ENCODE peak calls at places on chromosomes 5 and 9, in eight cellular contexts. One of them, this sample, is unnamed.

GRCh38 chr5:76715734-76716455 is at the start of gene F2R:
- DNase-seq in Peyer's patch: no peak
- DNase-seq in kidney epithelial cell: no peak
- DNase-seq in cardiac fibroblast: peak
- DNase-seq in epithelial cell of esophagus: peak
- DNase-seq in ovary: peak
- DNase-seq in epithelial cell of proximal tubule: no peak
- DNase-seq in colonic mucosa: peak
- DNase-seq in this sample: peak

GRCh38 chr9:131274674-131275331 is 1.5 kb downstream of the FAM78A start:
- DNase-seq in Peyer's patch: peak
- DNase-seq in kidney epithelial cell: no peak
- DNase-seq in cardiac fibroblast: no peak
- DNase-seq in epithelial cell of esophagus: no peak
- DNase-seq in ovary: no peak
- DNase-seq in epithelial cell of proximal tubule: no peak
- DNase-seq in colonic mucosa: no peak
- DNase-seq in this sample: no peak

GRCh38 chr9:124448019-124448418 is 2.2 kb upstream of the ADGRD2 start:
- DNase-seq in Peyer's patch: no peak
- DNase-seq in kidney epithelial cell: no peak
- DNase-seq in cardiac fibroblast: no peak
- DNase-seq in epithelial cell of esophagus: no peak
- DNase-seq in ovary: no peak
- DNase-seq in epithelial cell of proximal tubule: no peak
- DNase-seq in colonic mucosa: no peak
- DNase-seq in this sample: no peak

GRCh38 chr5:113675166-113675565 is 161.7 kb downstream of the YTHDC2 start:
- DNase-seq in Peyer's patch: no peak
- DNase-seq in kidney epithelial cell: no peak
- DNase-seq in cardiac fibroblast: no peak
- DNase-seq in epithelial cell of esophagus: peak
- DNase-seq in ovary: no peak
- DNase-seq in epithelial cell of proximal tubule: no peak
- DNase-seq in colonic mucosa: no peak
- DNase-seq in this sample: no peak

GRCh38 chr9:35910613-35911488 is 1.6 kb downstream of the SPAAR start:
- DNase-seq in Peyer's patch: peak
- DNase-seq in kidney epithelial cell: no peak
- DNase-seq in cardiac fibroblast: peak
- DNase-seq in epithelial cell of esophagus: peak
- DNase-seq in ovary: no peak
- DNase-seq in epithelial cell of proximal tubule: no peak
- DNase-seq in colonic mucosa: peak
- DNase-seq in this sample: peak

GRCh38 chr9:109166771-109167601 is at the start of gene FRRS1L:
- DNase-seq in Peyer's patch: no peak
- DNase-seq in kidney epithelial cell: no peak
- DNase-seq in cardiac fibroblast: no peak
- DNase-seq in epithelial cell of esophagus: no peak
- DNase-seq in ovary: peak
- DNase-seq in epithelial cell of proximal tubule: no peak
- DNase-seq in colonic mucosa: no peak
- DNase-seq in this sample: no peak

GRCh38 chr9:1198085-1198484 is 147.9 kb downstream of the DMRT2 start:
- DNase-seq in Peyer's patch: no peak
- DNase-seq in kidney epithelial cell: peak
- DNase-seq in cardiac fibroblast: no peak
- DNase-seq in epithelial cell of esophagus: peak
- DNase-seq in ovary: no peak
- DNase-seq in epithelial cell of proximal tubule: no peak
- DNase-seq in colonic mucosa: no peak
- DNase-seq in this sample: peak

GRCh38 chr9:23322392-23322791 is 503.6 kb downstream of the ELAVL2 start:
- DNase-seq in Peyer's patch: no peak
- DNase-seq in kidney epithelial cell: no peak
- DNase-seq in cardiac fibroblast: no peak
- DNase-seq in epithelial cell of esophagus: peak
- DNase-seq in ovary: no peak
- DNase-seq in epithelial cell of proximal tubule: no peak
- DNase-seq in colonic mucosa: no peak
- DNase-seq in this sample: no peak

GRCh38 chr5:134574521-134574920 is 49.1 kb downstream of the JADE2 start:
- DNase-seq in Peyer's patch: no peak
- DNase-seq in kidney epithelial cell: no peak
- DNase-seq in cardiac fibroblast: no peak
- DNase-seq in epithelial cell of esophagus: no peak
- DNase-seq in ovary: no peak
- DNase-seq in epithelial cell of proximal tubule: no peak
- DNase-seq in colonic mucosa: no peak
- DNase-seq in this sample: peak

GRCh38 chr5:18270635-18271338 is 636.5 kb downstream of the TAF11L14 start:
- DNase-seq in Peyer's patch: no peak
- DNase-seq in kidney epithelial cell: no peak
- DNase-seq in cardiac fibroblast: no peak
- DNase-seq in epithelial cell of esophagus: peak
- DNase-seq in ovary: no peak
- DNase-seq in epithelial cell of proximal tubule: no peak
- DNase-seq in colonic mucosa: no peak
- DNase-seq in this sample: no peak

GRCh38 chr5:1509346-1510085 is 14.2 kb downstream of the LPCAT1 start:
- DNase-seq in Peyer's patch: peak
- DNase-seq in kidney epithelial cell: no peak
- DNase-seq in cardiac fibroblast: no peak
- DNase-seq in epithelial cell of esophagus: no peak
- DNase-seq in ovary: no peak
- DNase-seq in epithelial cell of proximal tubule: no peak
- DNase-seq in colonic mucosa: no peak
- DNase-seq in this sample: no peak

GRCh38 chr9:76637426-76637825 is 126.8 kb upstream of the PCA3 start:
- DNase-seq in Peyer's patch: no peak
- DNase-seq in kidney epithelial cell: no peak
- DNase-seq in cardiac fibroblast: no peak
- DNase-seq in epithelial cell of esophagus: peak
- DNase-seq in ovary: no peak
- DNase-seq in epithelial cell of proximal tubule: no peak
- DNase-seq in colonic mucosa: no peak
- DNase-seq in this sample: no peak

GRCh38 chr5:9447691-9448090 is 98.2 kb downstream of the SEMA5A start:
- DNase-seq in Peyer's patch: no peak
- DNase-seq in kidney epithelial cell: no peak
- DNase-seq in cardiac fibroblast: no peak
- DNase-seq in epithelial cell of esophagus: no peak
- DNase-seq in ovary: no peak
- DNase-seq in epithelial cell of proximal tubule: no peak
- DNase-seq in colonic mucosa: no peak
- DNase-seq in this sample: peak

GRCh38 chr9:105405514-105406131 is 42.2 kb upstream of the FSD1L start:
- DNase-seq in Peyer's patch: no peak
- DNase-seq in kidney epithelial cell: peak
- DNase-seq in cardiac fibroblast: no peak
- DNase-seq in epithelial cell of esophagus: no peak
- DNase-seq in ovary: no peak
- DNase-seq in epithelial cell of proximal tubule: no peak
- DNase-seq in colonic mucosa: no peak
- DNase-seq in this sample: peak

GRCh38 chr5:103512506-103512905 is 50.1 kb downstream of the NUDT12 start:
- DNase-seq in Peyer's patch: no peak
- DNase-seq in kidney epithelial cell: no peak
- DNase-seq in cardiac fibroblast: no peak
- DNase-seq in epithelial cell of esophagus: no peak
- DNase-seq in ovary: no peak
- DNase-seq in epithelial cell of proximal tubule: peak
- DNase-seq in colonic mucosa: no peak
- DNase-seq in this sample: no peak

GRCh38 chr9:136075134-136075841 is 19.8 kb downstream of the NACC2 start:
- DNase-seq in Peyer's patch: no peak
- DNase-seq in kidney epithelial cell: no peak
- DNase-seq in cardiac fibroblast: no peak
- DNase-seq in epithelial cell of esophagus: no peak
- DNase-seq in ovary: no peak
- DNase-seq in epithelial cell of proximal tubule: no peak
- DNase-seq in colonic mucosa: no peak
- DNase-seq in this sample: no peak

DNA sequence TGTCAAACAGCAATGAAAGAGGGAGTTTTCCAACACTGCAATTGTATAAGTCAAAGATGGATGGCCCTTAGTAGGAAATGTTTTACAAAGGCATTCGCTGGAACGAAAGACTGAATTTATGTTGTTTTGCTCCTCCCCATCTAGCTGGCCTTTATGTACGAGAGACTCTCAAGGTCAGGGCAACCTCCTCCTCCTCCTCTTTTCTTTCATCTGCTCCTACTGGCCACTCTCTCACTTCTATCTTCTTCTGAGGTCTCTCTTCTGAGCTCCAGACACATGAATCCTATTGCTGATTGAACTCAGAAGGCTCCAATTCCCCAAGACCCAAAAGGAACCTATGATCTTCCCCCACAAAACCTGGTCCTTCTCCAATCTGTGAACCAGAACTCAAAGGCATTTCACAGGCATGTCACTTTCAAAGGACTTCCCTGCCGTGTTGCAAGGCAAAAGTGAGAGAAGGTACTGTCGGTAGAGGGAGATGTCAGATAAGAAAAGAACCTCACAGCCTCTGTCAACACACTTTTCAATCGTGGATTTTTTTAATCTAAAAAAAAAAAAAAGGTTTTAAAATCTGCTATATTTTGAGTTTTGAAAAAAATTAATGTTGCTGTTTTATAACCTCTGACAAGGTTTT is 28.5 kb upstream of the PUM3 start:
- DNase-seq in Peyer's patch: no peak
- DNase-seq in kidney epithelial cell: no peak
- DNase-seq in cardiac fibroblast: peak
- DNase-seq in epithelial cell of esophagus: peak
- DNase-seq in ovary: no peak
- DNase-seq in epithelial cell of proximal tubule: no peak
- DNase-seq in colonic mucosa: no peak
- DNase-seq in this sample: peak
- TF ChIP-seq CTCF in Peyer's patch: no peak
- TF ChIP-seq CTCF in kidney epithelial cell: peak
- TF ChIP-seq CTCF in cardiac fibroblast: peak
- TF ChIP-seq CTCF in epithelial cell of esophagus: peak
- TF ChIP-seq CTCF in ovary: no peak
- TF ChIP-seq CTCF in epithelial cell of proximal tubule: peak
- TF ChIP-seq CTCF in colonic mucosa: no peak
- TF ChIP-seq CTCF in this sample: peak

GRCh38 chr5:175873090-175873454 is 1.7 kb downstream of the CPLX2 start:
- DNase-seq in Peyer's patch: no peak
- DNase-seq in kidney epithelial cell: no peak
- DNase-seq in cardiac fibroblast: no peak
- DNase-seq in epithelial cell of esophagus: no peak
- DNase-seq in ovary: no peak
- DNase-seq in epithelial cell of proximal tubule: no peak
- DNase-seq in colonic mucosa: no peak
- DNase-seq in this sample: no peak
- H3K4me3 ChIP-seq in Peyer's patch: no peak
- H3K4me3 ChIP-seq in kidney epithelial cell: no peak
- H3K4me3 ChIP-seq in cardiac fibroblast: no peak
- H3K4me3 ChIP-seq in epithelial cell of esophagus: no peak
- H3K4me3 ChIP-seq in ovary: no peak
- H3K4me3 ChIP-seq in epithelial cell of proximal tubule: no peak
- H3K4me3 ChIP-seq in colonic mucosa: no peak
- H3K4me3 ChIP-seq in this sample: no peak

DNA sequence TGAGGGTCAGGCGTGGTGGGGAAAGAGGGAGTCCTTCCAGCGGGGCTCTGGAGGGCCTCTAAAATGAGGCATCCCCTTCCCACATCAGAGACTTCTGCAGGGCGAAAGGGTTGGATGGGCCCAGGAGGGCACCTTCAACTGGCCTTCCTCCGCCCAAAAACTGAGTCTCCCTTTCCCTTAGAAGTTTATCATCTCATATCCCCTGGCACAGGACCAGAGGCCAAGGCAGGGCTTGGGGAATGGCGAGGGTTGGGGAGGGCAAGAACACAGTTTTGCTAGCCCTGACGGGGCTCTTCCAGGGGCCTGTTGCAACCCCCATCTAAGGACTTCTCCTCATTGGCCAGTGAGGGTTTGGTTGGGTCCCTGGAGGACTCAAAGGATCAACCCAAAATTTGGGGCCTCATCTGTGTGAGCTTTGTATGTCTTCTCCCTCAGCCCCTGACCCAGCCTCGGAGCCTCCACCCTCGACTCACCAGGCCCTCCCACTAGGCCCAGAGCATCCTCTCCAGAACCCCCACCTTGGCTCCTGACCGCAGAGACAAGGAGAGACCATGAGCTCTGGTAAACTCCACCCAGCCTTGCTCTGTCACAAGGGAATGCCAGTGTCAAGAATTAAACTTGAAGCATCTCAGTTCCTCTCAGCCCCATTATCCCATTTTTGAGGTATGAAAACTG is 24.1 kb downstream of the AQP7 start:
- DNase-seq in Peyer's patch: no peak
- DNase-seq in kidney epithelial cell: no peak
- DNase-seq in cardiac fibroblast: no peak
- DNase-seq in epithelial cell of esophagus: no peak
- DNase-seq in ovary: no peak
- DNase-seq in epithelial cell of proximal tubule: no peak
- DNase-seq in colonic mucosa: no peak
- DNase-seq in this sample: no peak
- TF ChIP-seq CTCF in Peyer's patch: no peak
- TF ChIP-seq CTCF in kidney epithelial cell: no peak
- TF ChIP-seq CTCF in cardiac fibroblast: no peak
- TF ChIP-seq CTCF in epithelial cell of esophagus: no peak
- TF ChIP-seq CTCF in ovary: no peak
- TF ChIP-seq CTCF in epithelial cell of proximal tubule: no peak
- TF ChIP-seq CTCF in colonic mucosa: no peak
- TF ChIP-seq CTCF in this sample: no peak

GRCh38 chr5:39270172-39270848 is 50.9 kb upstream of the FYB1 start:
- DNase-seq in Peyer's patch: no peak
- DNase-seq in kidney epithelial cell: no peak
- DNase-seq in cardiac fibroblast: no peak
- DNase-seq in epithelial cell of esophagus: no peak
- DNase-seq in ovary: no peak
- DNase-seq in epithelial cell of proximal tubule: no peak
- DNase-seq in colonic mucosa: no peak
- DNase-seq in this sample: no peak

GRCh38 chr5:39274388-39275085 is 55.2 kb upstream of the FYB1 start:
- DNase-seq in Peyer's patch: peak
- DNase-seq in kidney epithelial cell: no peak
- DNase-seq in cardiac fibroblast: peak
- DNase-seq in epithelial cell of esophagus: no peak
- DNase-seq in ovary: no peak
- DNase-seq in epithelial cell of proximal tubule: no peak
- DNase-seq in colonic mucosa: no peak
- DNase-seq in this sample: no peak

DNA sequence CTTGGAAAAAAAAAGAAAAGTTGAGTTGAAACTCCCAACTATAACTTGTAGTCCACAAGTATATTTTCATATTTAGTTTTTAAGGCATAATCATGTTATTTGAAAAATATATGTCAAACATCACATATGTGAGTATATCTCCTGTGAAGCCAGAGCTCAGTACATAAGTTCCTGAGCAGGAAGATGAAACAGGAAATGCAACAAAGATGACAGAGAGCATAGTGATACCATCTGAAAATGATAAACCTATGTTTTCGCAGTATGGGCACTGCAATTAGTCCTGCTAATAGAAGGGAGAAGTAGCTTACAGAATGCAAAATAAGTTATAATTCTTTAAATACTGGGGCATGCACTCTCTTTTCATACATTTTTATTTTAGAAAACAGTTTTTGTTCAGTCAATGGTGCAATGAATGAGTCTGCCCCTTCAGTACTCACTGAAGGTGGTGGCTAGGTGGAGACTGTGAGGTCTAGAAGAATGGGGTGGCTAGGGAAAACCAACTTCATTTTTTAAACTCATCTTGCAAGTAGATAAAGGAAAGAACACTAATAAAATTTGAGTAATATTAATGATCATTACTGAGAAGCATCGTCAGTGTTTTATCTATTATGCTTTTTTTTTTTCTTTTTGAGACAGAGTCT is 54.1 kb upstream of the FYB1 start:
- DNase-seq in Peyer's patch: no peak
- DNase-seq in kidney epithelial cell: no peak
- DNase-seq in cardiac fibroblast: no peak
- DNase-seq in epithelial cell of esophagus: no peak
- DNase-seq in ovary: no peak
- DNase-seq in epithelial cell of proximal tubule: no peak
- DNase-seq in colonic mucosa: no peak
- DNase-seq in this sample: no peak
- H3K4me3 ChIP-seq in Peyer's patch: no peak
- H3K4me3 ChIP-seq in kidney epithelial cell: no peak
- H3K4me3 ChIP-seq in cardiac fibroblast: no peak
- H3K4me3 ChIP-seq in epithelial cell of esophagus: no peak
- H3K4me3 ChIP-seq in ovary: no peak
- H3K4me3 ChIP-seq in epithelial cell of proximal tubule: no peak
- H3K4me3 ChIP-seq in colonic mucosa: no peak
- H3K4me3 ChIP-seq in this sample: no peak